ENCODE peak calls at places on chromosome 22, in nine cellular contexts. R is effector memory CD4-positive, alpha-beta T cell; A is BE2C; K is OCI-LY7; G is PC-3; X is upper lobe of right lung; E is fibroblast of lung; O is IMR-90; M is testis. F is an unnamed sample.

GRCh38 chr22:34055525-34056200 is 135.4 kb upstream of the LARGE1 start:
- DNase-seq in O (no peak), G (no peak), E (no peak), A (peak; percentile 6), R (no peak), X (no peak), M (peak; percentile 14), K (peak; percentile 57), F (no peak)

GRCh38 chr22:26674211-26675190 is 17.1 kb downstream of the MIAT start:
- DNase-seq in O (no peak), M (no peak), G (no peak), A (no peak), R (no peak), X (no peak), K (peak; percentile 79), E (no peak), F (no peak)

GRCh38 chr22:22181515-22181959 is 63.0 kb upstream of the VPREB1 start:
- DNase-seq in K (no peak), X (no peak), E (no peak), G (no peak), R (no peak), A (no peak), M (no peak), O (no peak), F (no peak)

GRCh38 chr22:37967637-37968451 is 14.3 kb downstream of the POLR2F start:
- DNase-seq in A (no peak), O (no peak), R (no peak), M (no peak), G (no peak), K (no peak), E (no peak), X (no peak), F (no peak)

GRCh38 chr22:48753381-48753730 is 1074.3 kb downstream of the BRD1 start:
- DNase-seq in R (no peak), E (no peak), M (no peak), O (no peak), X (no peak), G (no peak), K (no peak), A (no peak), F (no peak)

GRCh38 chr22:45602824-45603301 is 68.8 kb upstream of the ATXN10 start:
- DNase-seq in K (peak; percentile 58), R (no peak), M (peak; percentile 80), A (peak; percentile 95), G (no peak), E (peak; percentile 59), O (no peak), X (no peak), F (no peak)

GRCh38 chr22:22404598-22405284 is 103.8 kb downstream of the ZNF280B start:
- DNase-seq in X (no peak), O (no peak), G (no peak), M (no peak), A (no peak), K (peak; percentile 92), E (no peak), R (no peak), F (no peak)

GRCh38 chr22:30020511-30020910 is 59.8 kb upstream of the HORMAD2 start:
- DNase-seq in R (no peak), O (no peak), X (no peak), G (no peak), E (no peak), K (no peak), M (no peak), A (no peak), F (no peak)

GRCh38 chr22:46047841-46048595 is 71.1 kb upstream of the WNT7B start:
- DNase-seq in X (peak; percentile 71), A (peak; percentile 3), K (no peak), O (no peak), E (no peak), M (peak; percentile 24), G (no peak), R (no peak), F (no peak)

GRCh38 chr22:44729391-44730012 is 22.9 kb upstream of the ARHGAP8 start:
- DNase-seq in R (no peak), E (peak; percentile 66), O (peak; percentile 71), X (no peak), A (peak; percentile 88), G (no peak), K (no peak), M (peak; percentile 66), F (no peak)

GRCh38 chr22:29184886-29185575 is 20.7 kb upstream of the EMID1 start:
- DNase-seq in X (no peak), E (no peak), G (no peak), A (no peak), O (no peak), K (no peak), R (no peak), M (no peak), F (no peak)

GRCh38 chr22:45842141-45842831 is 134.7 kb downstream of the WNT7B start:
- DNase-seq in K (no peak), O (peak; percentile 77), G (no peak), A (no peak), R (no peak), M (no peak), E (peak; percentile 92), X (no peak), F (no peak)

GRCh38 chr22:50576070-50576469 is 2.2 kb downstream of the CPT1B start:
- DNase-seq in R (no peak), O (peak; percentile 44), E (peak; percentile 24), A (peak; percentile 74), G (peak; percentile 37), M (no peak), X (no peak), K (no peak), F (no peak)

GRCh38 chr22:49570032-49570848 is 257.4 kb downstream of the BRD1 start:
- DNase-seq in X (peak; percentile 53), E (no peak), K (no peak), G (no peak), O (no peak), A (no peak), R (no peak), M (no peak), F (no peak)

GRCh38 chr22:37664249-37665101 is 6.0 kb downstream of the PDXP start:
- DNase-seq in G (no peak), R (no peak), A (no peak), X (no peak), E (no peak), M (peak; percentile 93), O (no peak), K (no peak), F (no peak)

GRCh38 chr22:23042179-23042578 is 28.1 kb upstream of the GNAZ start:
- DNase-seq in M (no peak), G (peak; percentile 84), O (no peak), E (no peak), R (no peak), A (no peak), X (no peak), K (no peak), F (no peak)

GRCh38 chr22:42800731-42801536 is 56.1 kb downstream of the ARFGAP3 start:
- DNase-seq in X (no peak), A (no peak), O (no peak), K (no peak), M (peak; percentile 3), G (no peak), E (no peak), R (no peak), F (no peak)

GRCh38 chr22:23053912-23054530 is 16.3 kb upstream of the GNAZ start:
- DNase-seq in X (peak; percentile 43), G (no peak), A (no peak), M (peak; percentile 6), K (no peak), O (no peak), R (no peak), E (no peak), F (no peak)

GRCh38 chr22:44620129-44620840 is 81.7 kb upstream of the PRR5 start:
- DNase-seq in M (peak; percentile 74), E (peak; percentile 65), K (peak; percentile 47), X (no peak), G (peak; percentile 20), O (peak; percentile 50), R (peak; percentile 79), A (peak; percentile 82), F (peak; percentile 92)

GRCh38 chr22:24285245-24285644 is 14.6 kb downstream of the SPECC1L start:
- DNase-seq in X (no peak), E (peak; percentile 42), O (peak; percentile 28), R (no peak), K (no peak), A (no peak), M (no peak), G (no peak), F (peak; percentile 22)
- H3K9me3 ChIP-seq in X (no peaks in the 10 kb centered on the region), E (no peaks in the 10 kb centered on the region), O (no peaks in the 10 kb centered on the region), R (no peaks in the 10 kb centered on the region), K (no peaks in the 10 kb centered on the region), A (no peaks in the 10 kb centered on the region), M (no peaks in the 10 kb centered on the region), G (no peaks in the 10 kb centered on the region), F (no peaks in the 10 kb centered on the region)

GRCh38 chr22:20551805-20552449 is 44.5 kb downstream of the MED15 start:
- DNase-seq in O (no peak), X (no peak), R (no peak), A (peak; percentile 87), M (no peak), E (no peak), K (no peak), G (no peak), F (no peak)

GRCh38 chr22:20552450-20552894 is 45.1 kb downstream of the MED15 start:
- DNase-seq in M (peak; percentile 83), R (no peak), X (no peak), G (no peak), A (peak; percentile 73), K (no peak), E (no peak), O (peak; percentile 42), F (no peak)

GRCh38 chr22:20554824-20555223 is 47.4 kb downstream of the MED15 start:
- DNase-seq in X (no peak), R (no peak), O (no peak), E (no peak), K (no peak), A (no peak), M (no peak), G (no peak), F (no peak)

GRCh38 chr22:20552913-20553401 is 45.5 kb downstream of the MED15 start:
- DNase-seq in M (no peak), E (no peak), X (no peak), O (peak; percentile 83), A (no peak), R (no peak), G (no peak), K (no peak), F (no peak)

GRCh38 chr22:20553947-20554741 is 46.7 kb downstream of the MED15 start:
- DNase-seq in G (no peak), X (no peak), E (no peak), O (no peak), R (no peak), M (no peak), K (no peak), A (no peak), F (no peak)
- H3K4me1 ChIP-seq in G (no peaks in the 10 kb centered on the region), X (peaks cover 74% of the 10 kb centered on the region), E (peaks cover 53% of the 10 kb centered on the region), O (peaks cover 49% of the 10 kb centered on the region), R (peaks cover 94% of the 10 kb centered on the region), M (peaks cover 70% of the 10 kb centered on the region), K (no peaks in the 10 kb centered on the region), A (peaks cover 44% of the 10 kb centered on the region), F (peaks cover 100% of the 10 kb centered on the region)

GRCh38 chr22:40107756-40108437 is 69.8 kb upstream of the TNRC6B start:
- DNase-seq in A (no peak), R (no peak), X (no peak), M (peak; percentile 26), O (peak; percentile 12), E (no peak), K (peak; percentile 9), G (peak; percentile 40), F (no peak)
- H3K4me3 ChIP-seq in A (no peak overlapping the region), R (peak overlapping the region; percentile 45), X (peak overlapping the region; percentile 34), M (peak overlapping the region; percentile 14), O (peak overlapping the region; percentile 17), E (peak overlapping the region; percentile 48), K (peak overlapping the region; percentile 36), G (peak overlapping the region; percentile 37), F (peak overlapping the region; percentile 19)

GRCh38 chr22:47375621-47376321 is 613.3 kb downstream of the TBC1D22A start:
- DNase-seq in A (no peak), M (no peak), E (no peak), G (no peak), R (no peak), O (no peak), X (peak; percentile 44), K (no peak), F (no peak)
- H3K9me3 ChIP-seq in A (peaks cover 2% of the 10 kb centered on the region), M (no peaks in the 10 kb centered on the region), E (no peaks in the 10 kb centered on the region), G (no peaks in the 10 kb centered on the region), R (no peaks in the 10 kb centered on the region), O (no peaks in the 10 kb centered on the region), X (no peaks in the 10 kb centered on the region), K (no peaks in the 10 kb centered on the region), F (no peaks in the 10 kb centered on the region)

F was measured in CD4-positive, alpha-beta memory T cell.